ENCODE peak calls at places on chromosomes 3 and 15, in five cellular contexts. H is NCI-H774, V is amniotic stem cell, D is posterior cingulate gyrus, X is germinal center. S is an unnamed sample.
A peak's percentile ranks its signal among the peaks of the same experiment; 100 is the strongest.

GRCh38 chr15:55247766-55248427 is 41.7 kb downstream of the RAB27A start:
- DNase-seq in H (no peak), X (no peak), V (no peak), D (no peak), S (no peak)

GRCh38 chr3:164267031-164267430 is 811.3 kb downstream of the SI start:
- DNase-seq in X (no peak), D (no peak), V (no peak), H (no peak), S (no peak)

GRCh38 chr3:184291044-184291737 is 7.8 kb upstream of the PSMD2 start:
- DNase-seq in X (no peak), H (no peak), V (no peak), D (no peak), S (no peak)

GRCh38 chr3:51353566-51354140 is 31.4 kb upstream of the MANF start:
- DNase-seq in V (no peak), X (no peak), H (no peak), D (no peak), S (no peak)

GRCh38 chr15:64285871-64286270 is 70.1 kb downstream of the CSNK1G1 start:
- DNase-seq in D (no peak), X (no peak), H (no peak), V (no peak), S (no peak)

GRCh38 chr15:55708720-55709119 is 34.2 kb downstream of the PRTG start:
- DNase-seq in H (no peak), V (no peak), X (no peak), D (no peak), S (no peak)

GRCh38 chr15:87623832-87624231 is 632.7 kb downstream of the NTRK3 start:
- DNase-seq in X (no peak), D (no peak), H (no peak), V (no peak), S (no peak)

GRCh38 chr15:58331903-58332675 is 99.7 kb upstream of the LIPC start:
- DNase-seq in X (no peak), V (peak; percentile 92), D (peak; percentile 91), H (peak; percentile 77), S (peak; percentile 93)

GRCh38 chr15:68550498-68551295 is 28.1 kb upstream of the CORO2B start:
- DNase-seq in X (peak; percentile 72), D (peak; percentile 91), H (peak; percentile 34), V (no peak), S (peak; percentile 43)

GRCh38 chr3:49714728-49715550 is 4.5 kb downstream of the AMIGO3 start:
- DNase-seq in D (no peak), H (no peak), V (no peak), X (no peak), S (no peak)

GRCh38 chr15:101445562-101446526 is 43.7 kb downstream of the PCSK6 start:
- DNase-seq in H (no peak), V (no peak), D (peak; percentile 17), X (no peak), S (peak; percentile 38)

GRCh38 chr3:59257506-59257905 is 207.7 kb upstream of the CFAP20DC start:
- DNase-seq in D (no peak), H (no peak), X (no peak), V (no peak), S (no peak)

GRCh38 chr3:180250172-180250571 is 213.4 kb upstream of the PEX5L start:
- DNase-seq in H (peak; percentile 39), V (no peak), D (no peak), X (no peak), S (no peak)